ENCODE peak calls at places on chromosomes 4 and X, in four cellular contexts. I is GM12891, S is H1, Y is K562. T is an unnamed sample.

GRCh38 chrX:22203186-22203585 is 69.5 kb upstream of the CBLL2 start:
- DNase-seq in Y (no peak), S (no peak), I (no peak), T (no peak)

GRCh38 chrX:55907968-55908607 is 190.5 kb downstream of the RRAGB start:
- DNase-seq in S (peak), Y (peak), I (peak), T (peak)

GRCh38 chr4:185839770-185840169 is 27.8 kb upstream of the SORBS2 start:
- DNase-seq in I (no peak), S (no peak), Y (no peak), T (no peak)

GRCh38 chr4:792729-793108 is 33.2 kb downstream of the CPLX1 start:
- DNase-seq in I (no peak), Y (no peak), S (no peak), T (no peak)

GRCh38 chr4:25406081-25406692 is 29.1 kb downstream of the ANAPC4 start:
- DNase-seq in I (no peak), S (no peak), Y (no peak), T (no peak)

GRCh38 chrX:40109288-40110008 is 11.7 kb upstream of the BCOR start:
- DNase-seq in Y (no peak), S (no peak), I (no peak), T (no peak)

GRCh38 chr4:136922066-136922465 is 610.2 kb downstream of the PCDH18 start:
- DNase-seq in I (no peak), S (no peak), Y (no peak), T (no peak)

GRCh38 chr4:42293967-42294822 is 103.1 kb upstream of the SHISA3 start:
- DNase-seq in I (no peak), S (no peak), Y (no peak), T (no peak)

GRCh38 chrX:42269186-42269585 is 345.8 kb upstream of the CASK start:
- DNase-seq in Y (no peak), I (no peak), S (no peak), T (no peak)

GRCh38 chr4:141971854-141972253 is 335.5 kb downstream of the IL15 start:
- DNase-seq in Y (no peak), I (no peak), S (no peak), T (no peak)

GRCh38 chr4:156773648-156774357 is 197.8 kb downstream of the PDGFC start:
- DNase-seq in Y (no peak), S (no peak), I (no peak), T (no peak)

GRCh38 chrX:42746606-42747005 is 31.4 kb downstream of the PPP1R2C start:
- DNase-seq in Y (no peak), I (no peak), S (no peak), T (no peak)

GRCh38 chr4:4726051-4726450 is 133.4 kb upstream of the MSX1 start:
- DNase-seq in S (no peak), I (no peak), Y (peak), T (no peak)

GRCh38 chrX:18875256-18875878 is 108.5 kb downstream of the PHKA2 start:
- DNase-seq in S (no peak), Y (no peak), I (no peak), T (no peak)

GRCh38 chrX:18877472-18877871 is 106.4 kb downstream of the PHKA2 start:
- DNase-seq in Y (no peak), S (no peak), I (no peak), T (no peak)

GRCh38 chrX:18874560-18875255 is 109.2 kb downstream of the PHKA2 start:
- DNase-seq in S (no peak), Y (no peak), I (no peak), T (no peak)

GRCh38 chrX:18883234-18883960 is 100.5 kb downstream of the PHKA2 start:
- DNase-seq in S (no peak), Y (no peak), I (no peak), T (no peak)

DNA sequence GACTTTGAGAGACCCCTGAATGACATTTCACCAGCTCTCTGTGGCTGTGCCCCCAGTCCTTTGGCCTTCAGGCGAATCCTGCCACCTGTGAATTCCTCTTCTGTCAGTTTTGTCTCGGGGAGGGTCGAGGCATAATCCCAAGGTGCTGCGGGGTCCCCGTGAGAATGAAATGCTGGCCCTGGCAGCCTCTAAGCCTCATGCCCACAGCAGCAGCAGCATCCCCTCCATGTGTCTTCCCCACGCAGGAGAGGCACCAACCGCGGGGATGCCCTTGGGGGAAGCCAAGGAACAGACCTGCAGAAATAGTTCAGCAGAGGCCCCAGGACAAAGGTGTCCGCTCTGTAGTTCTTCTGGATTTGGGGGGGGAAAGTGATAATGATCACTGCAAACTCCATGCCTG is 104.8 kb downstream of the PHKA2 start:
- DNase-seq in S (no peak), Y (no peak), I (no peak), T (no peak)
- TF ChIP-seq POLR2A in S (no peak), Y (no peak), I (no peak), T (no peak)

GRCh38 chr4:173261052-173261451 is 73.1 kb downstream of the HMGB2 start:
- DNase-seq in I (no peak), S (no peak), Y (no peak), T (no peak)

GRCh38 chr4:173264960-173265281 is 69.2 kb downstream of the HMGB2 start:
- DNase-seq in S (no peak), I (no peak), Y (no peak), T (no peak)

GRCh38 chr4:173262363-173262762 is 71.8 kb downstream of the HMGB2 start:
- DNase-seq in Y (no peak), S (no peak), I (no peak), T (no peak)

GRCh38 chr4:173269280-173269679 is 64.9 kb downstream of the HMGB2 start:
- DNase-seq in I (no peak), Y (no peak), S (no peak), T (no peak)

GRCh38 chr4:173264245-173264959 is 69.8 kb downstream of the HMGB2 start:
- DNase-seq in I (no peak), S (no peak), Y (peak), T (no peak)
- TF ChIP-seq POLR2AphosphoS5 in I (no peak), S (no peak), Y (peak), T (no peak)

DNA sequence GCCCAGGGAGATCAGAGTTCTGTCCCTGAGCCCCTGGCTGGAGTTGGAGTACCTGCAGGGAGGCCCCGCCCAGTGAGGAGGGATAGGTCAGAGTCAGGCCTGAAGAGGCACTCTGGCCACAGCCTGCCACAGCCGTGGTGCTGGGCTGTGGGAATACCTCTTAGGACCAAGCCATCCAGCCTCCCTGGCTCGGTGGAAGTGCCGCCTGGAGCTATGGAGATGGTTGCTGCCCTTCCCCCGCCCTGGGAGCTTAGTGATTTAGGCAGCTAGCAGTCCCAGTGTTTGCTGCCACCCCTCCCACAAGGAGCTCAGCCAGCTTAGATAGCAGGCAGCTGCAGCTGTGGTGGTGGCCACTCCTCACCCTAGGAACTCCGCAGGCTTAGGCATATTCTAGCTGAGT is 446.3 kb upstream of the GNPDA2 start:
- DNase-seq in S (no peak), I (no peak), Y (no peak), T (no peak)
- TF ChIP-seq TAF1 in S (no peak), I (no peak), Y (no peak), T (no peak)

GRCh38 chr4:2416564-2417195 is 1.8 kb downstream of the ZFYVE28 start:
- DNase-seq in Y (peak), I (no peak), S (no peak), T (no peak)
- TF ChIP-seq POLR2A in Y (peak), I (no peak), S (no peak), T (no peak)

GRCh38 chr4:54657556-54658313 is at the start of gene KIT:
- DNase-seq in S (peak), I (peak), Y (peak), T (peak)
- TF ChIP-seq POLR2AphosphoS5 in S (peak), I (no peak), Y (no peak), T (no peak)

DNA sequence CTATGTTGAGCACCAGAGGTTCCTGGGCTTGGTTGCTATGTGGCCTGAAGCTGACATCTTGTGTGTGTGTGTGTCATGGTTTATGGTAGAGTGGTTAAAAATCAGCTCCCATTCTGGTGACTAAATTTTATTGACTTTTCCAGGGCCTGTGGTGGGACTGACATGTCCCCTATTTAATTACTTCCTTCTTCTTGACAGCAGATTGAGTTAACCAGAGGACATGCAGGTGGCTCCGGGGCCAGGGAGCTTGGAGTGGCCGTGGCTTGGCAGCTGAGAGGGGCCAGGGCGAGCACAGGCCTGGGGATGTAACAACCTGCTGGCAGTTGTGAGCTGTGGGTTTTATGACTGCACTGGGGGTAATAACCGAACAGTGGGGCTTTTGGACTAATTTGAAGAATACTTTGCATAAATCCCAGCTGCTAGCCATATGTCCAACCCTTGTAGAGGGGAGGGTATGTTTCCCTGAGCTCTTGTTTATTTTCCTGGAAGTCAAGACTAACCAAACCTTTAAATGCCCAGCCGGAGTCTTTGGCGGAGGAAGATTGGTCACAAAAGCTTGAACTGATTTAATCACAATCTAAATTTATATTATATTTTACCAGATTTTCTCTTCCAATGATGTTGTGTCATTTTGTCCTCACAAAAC is 186.0 kb downstream of the MID1IP1 start:
- DNase-seq in Y (no peak), I (no peak), S (no peak), T (no peak)
- TF ChIP-seq TAF1 in Y (no peak), I (no peak), S (no peak), T (no peak)

GRCh38 chr4:98659106-98659592 is 738 bp upstream of the TSPAN5 start:
- DNase-seq in Y (no peak), S (no peak), I (no peak), T (no peak)
- TF ChIP-seq POLR2A in Y (no peak), S (no peak), I (no peak), T (no peak)